ENCODE peak calls at places on chromosomes 11 and 22, in four cellular contexts. B is nephron progenitor cell, W is cardiac muscle cell, R is PC-3. A is an unnamed sample.

GRCh38 chr11:60370252-60370810 is 8.0 kb upstream of the MS4A7 start:
- DNase-seq in B (no peak), W (no peak), R (peak; percentile 65), A (no peak)

GRCh38 chr11:87851234-87851633 is 324.0 kb downstream of the RAB38 start:
- DNase-seq in B (no peak), W (no peak), R (peak; percentile 86), A (no peak)

GRCh38 chr11:61967924-61968757 is 707 bp upstream of the FTH1 start:
- DNase-seq in B (peak; percentile 46), W (peak; percentile 32), R (peak; percentile 38), A (peak; percentile 34)

GRCh38 chr11:82883853-82884252 is 16.4 kb downstream of the PRCP start:
- DNase-seq in B (no peak), W (no peak), R (no peak), A (no peak)

GRCh38 chr22:44658371-44658953 is 43.5 kb upstream of the PRR5 start:
- DNase-seq in B (no peak), W (no peak), R (no peak), A (no peak)

GRCh38 chr11:64343740-64344133 is 3.7 kb downstream of the CCDC88B start:
- DNase-seq in B (no peak), W (peak; percentile 33), R (peak; percentile 30), A (no peak)

GRCh38 chr11:46327829-46328228 is 19.4 kb upstream of the DGKZ start:
- DNase-seq in B (no peak), W (no peak), R (no peak), A (no peak)

GRCh38 chr11:16987205-16987568 is 27.0 kb downstream of the PLEKHA7 start:
- DNase-seq in B (peak; percentile 61), W (peak; percentile 39), R (no peak), A (no peak)

GRCh38 chr11:78350646-78351165 is 66.9 kb downstream of the GAB2 start:
- DNase-seq in B (no peak), W (no peak), R (no peak), A (no peak)

GRCh38 chr11:132402056-132402684 is 1031.8 kb downstream of the NTM start:
- DNase-seq in B (peak; percentile 47), W (peak; percentile 71), R (peak; percentile 22), A (peak; percentile 40)

GRCh38 chr11:57491371-57492061 is 24.0 kb downstream of the SLC43A1 start:
- DNase-seq in B (peak; percentile 54), W (peak; percentile 42), R (no peak), A (peak; percentile 49)

GRCh38 chr11:12496181-12497025 is 119.0 kb downstream of the PARVA start:
- DNase-seq in B (no peak), W (no peak), R (no peak), A (no peak)

GRCh38 chr11:72079776-72080325 is 491 bp downstream of the NUMA1 start:
- DNase-seq in B (no peak), W (no peak), R (no peak), A (peak; percentile 13)

GRCh38 chr11:27317751-27318150 is 45.3 kb downstream of the CCDC34 start:
- DNase-seq in B (no peak), W (no peak), R (peak; percentile 42), A (no peak)

DNA sequence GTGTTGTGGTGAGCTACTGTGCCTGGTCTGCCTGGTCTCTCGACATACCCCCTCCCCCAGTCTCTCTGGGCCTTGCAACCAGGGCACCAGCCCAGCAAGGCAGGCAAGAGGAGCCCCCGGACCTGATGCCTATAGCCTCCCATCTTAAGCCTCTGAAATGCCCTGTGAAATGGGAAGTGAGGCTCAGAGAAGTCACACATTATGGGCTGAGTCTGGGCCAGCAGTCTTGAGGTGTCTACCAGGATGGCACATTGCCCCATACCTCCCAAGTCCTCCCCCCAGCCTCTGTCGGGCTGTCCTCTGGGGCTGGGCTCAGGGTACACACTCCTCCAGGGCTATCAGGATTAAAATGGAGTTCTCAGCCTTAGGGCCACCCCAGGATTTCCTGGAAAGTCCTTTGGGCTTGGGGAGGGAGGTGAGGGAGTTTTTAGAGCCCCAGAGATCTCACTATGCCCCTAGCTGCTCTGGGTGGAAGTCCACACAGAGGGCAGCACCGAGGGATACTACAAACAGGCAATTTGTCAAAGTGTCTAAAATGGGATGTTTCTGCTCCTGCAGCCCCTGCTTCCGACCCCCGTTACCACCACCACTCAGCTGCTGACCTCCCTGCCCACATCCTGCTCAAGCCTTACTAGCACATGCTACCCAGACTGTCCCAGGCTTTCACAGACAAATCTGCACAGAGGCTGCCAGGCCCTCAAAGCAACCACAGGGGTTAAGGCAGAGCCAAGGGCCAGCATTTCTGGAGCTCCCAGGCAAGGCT is 3.1 kb upstream of the SH3BP1 start:
- DNase-seq in B (no peak), W (no peak), R (no peak), A (no peak)
- TF ChIP-seq CTCF in B (no peak), W (peak; percentile 48), R (peak; percentile 10), A (no peak)

GRCh38 chr22:38494939-38495338 is 11.2 kb downstream of the DDX17 start:
- DNase-seq in B (no peak), W (no peak), R (no peak), A (no peak)
- TF ChIP-seq CTCF in B (no peak), W (no peak), R (no peak), A (peak; percentile 35)

GRCh38 chr11:130431806-130432205 is 3.4 kb upstream of the ADAMTS8 start:
- DNase-seq in B (no peak), W (no peak), R (peak; percentile 45), A (no peak)
- TF ChIP-seq CTCF in B (no peak), W (no peak), R (no peak), A (no peak)

DNA sequence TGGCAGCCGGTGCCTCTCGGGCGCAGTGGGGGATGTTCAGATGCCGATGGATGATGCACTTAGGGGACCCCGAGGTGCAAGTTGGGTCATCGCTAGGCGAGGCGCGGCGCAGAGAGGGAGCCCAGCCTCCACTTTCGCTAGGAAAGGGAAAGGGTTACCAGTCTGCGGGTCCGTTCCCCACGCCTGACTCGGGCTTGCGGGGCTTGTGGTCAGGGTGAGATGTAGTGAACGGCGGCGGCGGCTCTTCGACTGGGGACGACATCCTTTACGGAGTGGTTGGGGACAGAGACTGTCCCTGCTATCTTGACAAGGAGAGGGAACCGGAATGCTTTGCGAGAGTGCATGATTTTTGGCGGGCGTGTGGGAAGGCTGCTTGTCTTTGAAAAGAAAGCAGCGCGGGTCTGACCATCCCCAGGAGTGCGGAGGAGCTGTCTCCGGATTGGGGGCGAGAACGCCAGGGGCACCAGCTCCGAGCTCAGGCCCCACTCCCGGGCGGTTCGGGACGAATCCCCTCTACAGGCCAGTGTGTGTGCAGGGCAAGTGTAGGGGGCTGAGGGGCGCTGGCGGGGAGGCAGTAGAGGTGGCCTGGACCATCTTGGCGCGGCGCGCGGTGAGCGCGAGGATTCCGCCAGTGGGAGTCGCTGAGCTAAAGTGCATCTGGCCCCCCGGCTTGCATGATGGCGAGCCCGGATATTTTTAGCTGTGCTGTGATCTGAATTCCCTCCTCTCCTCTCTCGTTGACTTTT is 1.1 kb downstream of the FAT3 start:
- DNase-seq in B (peak; percentile 68), W (peak; percentile 50), R (no peak), A (peak; percentile 44)
- TF ChIP-seq CTCF in B (no peak), W (no peak), R (no peak), A (no peak)

GRCh38 chr11:114439229-114440120 is at the start of gene REXO2:
- DNase-seq in B (peak; percentile 91), W (peak; percentile 96), R (peak; percentile 99), A (peak; percentile 83)
- TF ChIP-seq CTCF in B (no peak), W (peak; percentile 29), R (peak; percentile 32), A (peak; percentile 55)

GRCh38 chr11:95922536-95923440 is 1.1 kb downstream of the MTMR2 start:
- DNase-seq in B (no peak), W (no peak), R (peak; percentile 36), A (no peak)

GRCh38 chr11:95923441-95923729 is 522 bp downstream of the MTMR2 start:
- DNase-seq in B (no peak), W (no peak), R (peak; percentile 27), A (no peak)

GRCh38 chr11:95924414-95924760 is 480 bp upstream of the MTMR2 start:
- DNase-seq in B (no peak), W (peak; percentile 31), R (peak; percentile 76), A (no peak)

GRCh38 chr11:95925011-95925410 is 1.1 kb upstream of the MTMR2 start:
- DNase-seq in B (no peak), W (no peak), R (peak; percentile 92), A (no peak)

DNA sequence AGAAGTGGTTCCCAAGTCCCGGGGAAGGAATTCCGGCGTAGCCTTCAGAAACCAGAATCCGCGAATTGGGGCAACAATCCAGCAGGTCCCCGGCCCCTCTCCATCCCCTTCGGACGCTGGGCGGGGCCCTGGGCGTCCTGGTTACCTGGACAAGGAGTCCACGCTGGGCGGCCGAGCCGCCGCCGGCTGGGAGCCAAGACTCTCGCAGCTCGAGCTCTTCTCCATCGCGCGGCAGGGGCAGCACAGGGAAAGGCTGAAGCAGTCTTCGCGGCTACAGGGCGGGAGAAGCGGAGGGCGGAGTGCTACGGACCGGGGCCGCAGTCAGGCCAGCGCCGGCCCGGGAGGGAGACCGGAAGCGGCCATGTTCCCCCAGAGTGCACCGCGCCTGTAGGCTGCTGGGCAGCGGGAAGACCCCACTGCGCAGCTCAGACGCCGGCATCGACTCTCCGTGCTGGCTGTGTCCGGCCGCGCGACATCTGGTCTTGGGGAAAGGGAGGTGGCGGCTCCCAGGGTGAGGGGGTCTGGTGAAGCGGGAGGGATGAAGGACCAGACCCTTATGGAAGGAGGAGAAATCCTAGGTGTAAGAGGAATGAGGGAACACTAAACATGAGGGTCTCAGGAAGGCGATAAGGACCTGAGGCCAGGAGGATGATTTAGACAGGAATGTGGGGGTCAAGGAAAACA is at the start of gene MTMR2:
- DNase-seq in B (peak; percentile 87), W (peak; percentile 89), R (peak; percentile 69), A (peak; percentile 79)
- TF ChIP-seq CTCF in B (no peak), W (no peak), R (no peak), A (no peak)

GRCh38 chr11:24808173-24808572 is 311.3 kb downstream of the LUZP2 start:
- DNase-seq in B (no peak), W (no peak), R (no peak), A (no peak)
- TF ChIP-seq CTCF in B (no peak), W (no peak), R (no peak), A (no peak)

GRCh38 chr11:66715346-66716085 is 13.5 kb downstream of the SPTBN2 start:
- DNase-seq in B (no peak), W (no peak), R (no peak), A (no peak)
- TF ChIP-seq CTCF in B (no peak), W (no peak), R (no peak), A (no peak)

GRCh38 chr22:18987765-18988164 is 51.7 kb upstream of the PRODH start:
- DNase-seq in B (peak; percentile 36), W (peak; percentile 35), R (no peak), A (no peak)
- TF ChIP-seq CTCF in B (peak; percentile 25), W (peak; percentile 51), R (peak; percentile 14), A (peak; percentile 39)

A was measured in neural crest cell.